ENCODE peak calls at places on chromosome 5, in ten cellular contexts. One of them, this sample, is unnamed.

GRCh38 chr5:150302301-150303069 is at the start of gene ARSI:
- DNase-seq in heart left ventricle: peak; percentile 32
- DNase-seq in OCI-LY7: no peak
- DNase-seq in neural progenitor cell: peak; percentile 91
- DNase-seq in uterus: peak; percentile 86
- DNase-seq in GM23338: peak; percentile 93
- DNase-seq in sigmoid colon: peak; percentile 83
- DNase-seq in transverse colon: peak; percentile 40
- DNase-seq in CD8-positive, alpha-beta memory T cell: no peak
- DNase-seq in lung: no peak
- DNase-seq in this sample: peak; percentile 24

GRCh38 chr5:174741352-174741751 is 17.0 kb downstream of the MSX2 start:
- DNase-seq in OCI-LY7: no peak
- DNase-seq in GM23338: no peak
- DNase-seq in neural progenitor cell: no peak
- DNase-seq in lung: no peak
- DNase-seq in sigmoid colon: no peak
- DNase-seq in CD8-positive, alpha-beta memory T cell: no peak
- DNase-seq in heart left ventricle: no peak
- DNase-seq in uterus: no peak
- DNase-seq in transverse colon: no peak
- DNase-seq in this sample: no peak

GRCh38 chr5:123651234-123651633 is 139.3 kb downstream of the CSNK1G3 start:
- DNase-seq in transverse colon: no peak
- DNase-seq in lung: no peak
- DNase-seq in sigmoid colon: no peak
- DNase-seq in uterus: no peak
- DNase-seq in CD8-positive, alpha-beta memory T cell: no peak
- DNase-seq in OCI-LY7: no peak
- DNase-seq in GM23338: no peak
- DNase-seq in heart left ventricle: no peak
- DNase-seq in neural progenitor cell: no peak
- DNase-seq in this sample: no peak

GRCh38 chr5:111976705-111977104 is 219.7 kb upstream of the NREP start:
- DNase-seq in heart left ventricle: no peak
- DNase-seq in GM23338: no peak
- DNase-seq in uterus: no peak
- DNase-seq in OCI-LY7: no peak
- DNase-seq in transverse colon: no peak
- DNase-seq in sigmoid colon: no peak
- DNase-seq in CD8-positive, alpha-beta memory T cell: no peak
- DNase-seq in lung: no peak
- DNase-seq in neural progenitor cell: no peak
- DNase-seq in this sample: no peak

GRCh38 chr5:43997647-43998251 is 391.5 kb downstream of the FGF10 start:
- DNase-seq in CD8-positive, alpha-beta memory T cell: no peak
- DNase-seq in uterus: no peak
- DNase-seq in heart left ventricle: no peak
- DNase-seq in transverse colon: no peak
- DNase-seq in sigmoid colon: no peak
- DNase-seq in OCI-LY7: no peak
- DNase-seq in neural progenitor cell: peak; percentile 35
- DNase-seq in GM23338: no peak
- DNase-seq in lung: no peak
- DNase-seq in this sample: no peak

GRCh38 chr5:113299591-113299990 is 135.2 kb downstream of the TSSK1B start:
- DNase-seq in GM23338: no peak
- DNase-seq in CD8-positive, alpha-beta memory T cell: no peak
- DNase-seq in sigmoid colon: no peak
- DNase-seq in OCI-LY7: no peak
- DNase-seq in transverse colon: no peak
- DNase-seq in lung: no peak
- DNase-seq in neural progenitor cell: no peak
- DNase-seq in heart left ventricle: no peak
- DNase-seq in uterus: no peak
- DNase-seq in this sample: no peak

GRCh38 chr5:160342413-160342941 is 27.9 kb downstream of the C1QTNF2 start:
- DNase-seq in transverse colon: no peak
- DNase-seq in neural progenitor cell: no peak
- DNase-seq in heart left ventricle: no peak
- DNase-seq in lung: no peak
- DNase-seq in OCI-LY7: no peak
- DNase-seq in uterus: no peak
- DNase-seq in GM23338: no peak
- DNase-seq in CD8-positive, alpha-beta memory T cell: no peak
- DNase-seq in sigmoid colon: peak; percentile 60
- DNase-seq in this sample: no peak

GRCh38 chr5:54725391-54726280 is 208.1 kb downstream of the SNX18 start:
- DNase-seq in OCI-LY7: no peak
- DNase-seq in lung: no peak
- DNase-seq in GM23338: no peak
- DNase-seq in transverse colon: no peak
- DNase-seq in sigmoid colon: no peak
- DNase-seq in heart left ventricle: no peak
- DNase-seq in CD8-positive, alpha-beta memory T cell: no peak
- DNase-seq in neural progenitor cell: no peak
- DNase-seq in uterus: no peak
- DNase-seq in this sample: no peak

GRCh38 chr5:171166766-171167165 is 142.3 kb upstream of the TLX3 start:
- DNase-seq in CD8-positive, alpha-beta memory T cell: no peak
- DNase-seq in heart left ventricle: no peak
- DNase-seq in sigmoid colon: no peak
- DNase-seq in transverse colon: no peak
- DNase-seq in lung: no peak
- DNase-seq in neural progenitor cell: peak; percentile 35
- DNase-seq in OCI-LY7: no peak
- DNase-seq in GM23338: no peak
- DNase-seq in uterus: no peak
- DNase-seq in this sample: no peak

DNA sequence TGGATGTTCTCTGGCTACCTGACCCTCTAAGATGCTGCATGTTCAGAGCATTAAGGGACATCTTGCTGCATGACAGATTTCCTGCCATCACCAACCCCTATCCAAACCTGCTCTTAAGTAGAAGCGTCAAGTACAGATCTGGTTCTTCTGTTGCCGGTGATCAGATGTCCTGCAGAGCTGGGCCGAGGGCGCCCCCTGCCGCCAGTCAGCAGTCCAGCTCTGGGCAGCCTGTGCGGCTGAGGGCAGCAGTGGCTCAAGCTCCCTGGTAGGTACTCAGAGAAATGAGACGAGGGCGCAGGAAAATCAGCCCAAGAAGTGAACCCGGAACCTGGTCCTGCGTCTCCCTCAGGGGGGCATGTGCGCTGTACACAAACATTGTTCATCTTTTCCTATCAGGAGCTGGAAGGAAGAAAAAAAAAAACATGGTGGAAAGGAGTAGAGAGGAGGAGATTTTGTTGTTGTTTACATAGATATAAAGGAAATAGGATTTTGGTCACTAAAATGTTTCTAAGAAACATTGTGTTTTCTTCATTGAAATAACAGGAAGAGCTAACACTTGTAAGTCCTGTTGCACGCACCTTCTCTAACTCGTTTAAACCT is 95.8 kb downstream of the CFAP90 start:
- DNase-seq in sigmoid colon: no peak
- DNase-seq in neural progenitor cell: peak; percentile 81
- DNase-seq in CD8-positive, alpha-beta memory T cell: no peak
- DNase-seq in heart left ventricle: peak; percentile 13
- DNase-seq in lung: peak; percentile 52
- DNase-seq in transverse colon: peak; percentile 55
- DNase-seq in uterus: peak; percentile 31
- DNase-seq in OCI-LY7: peak; percentile 53
- DNase-seq in GM23338: peak; percentile 84
- DNase-seq in this sample: no peak
- H3K4me3 ChIP-seq in sigmoid colon: no peak overlapping the region
- H3K4me3 ChIP-seq in neural progenitor cell: no peak overlapping the region
- H3K4me3 ChIP-seq in CD8-positive, alpha-beta memory T cell: no peak overlapping the region
- H3K4me3 ChIP-seq in heart left ventricle: no peak overlapping the region
- H3K4me3 ChIP-seq in lung: no peak overlapping the region
- H3K4me3 ChIP-seq in transverse colon: no peak overlapping the region
- H3K4me3 ChIP-seq in uterus: no peak overlapping the region
- H3K4me3 ChIP-seq in OCI-LY7: no peak overlapping the region
- H3K4me3 ChIP-seq in GM23338: no peak overlapping the region
- H3K4me3 ChIP-seq in this sample: no peak overlapping the region

GRCh38 chr5:180107005-180107404 is 35.4 kb upstream of the RNF130 start:
- DNase-seq in neural progenitor cell: no peak
- DNase-seq in CD8-positive, alpha-beta memory T cell: no peak
- DNase-seq in GM23338: no peak
- DNase-seq in sigmoid colon: no peak
- DNase-seq in OCI-LY7: no peak
- DNase-seq in uterus: no peak
- DNase-seq in heart left ventricle: no peak
- DNase-seq in transverse colon: no peak
- DNase-seq in lung: no peak
- DNase-seq in this sample: no peak
- H3K4me3 ChIP-seq in neural progenitor cell: no peak overlapping the region
- H3K4me3 ChIP-seq in CD8-positive, alpha-beta memory T cell: no peak overlapping the region
- H3K4me3 ChIP-seq in GM23338: no peak overlapping the region
- H3K4me3 ChIP-seq in sigmoid colon: no peak overlapping the region
- H3K4me3 ChIP-seq in OCI-LY7: no peak overlapping the region
- H3K4me3 ChIP-seq in uterus: no peak overlapping the region
- H3K4me3 ChIP-seq in heart left ventricle: no peak overlapping the region
- H3K4me3 ChIP-seq in transverse colon: no peak overlapping the region
- H3K4me3 ChIP-seq in lung: no peak overlapping the region
- H3K4me3 ChIP-seq in this sample: no peak overlapping the region

GRCh38 chr5:159157552-159157951 is 51.8 kb downstream of the RNF145 start:
- DNase-seq in neural progenitor cell: no peak
- DNase-seq in uterus: no peak
- DNase-seq in heart left ventricle: no peak
- DNase-seq in OCI-LY7: no peak
- DNase-seq in sigmoid colon: no peak
- DNase-seq in transverse colon: no peak
- DNase-seq in CD8-positive, alpha-beta memory T cell: no peak
- DNase-seq in lung: no peak
- DNase-seq in GM23338: no peak
- DNase-seq in this sample: no peak

GRCh38 chr5:159161361-159162214 is 47.8 kb downstream of the RNF145 start:
- DNase-seq in OCI-LY7: no peak
- DNase-seq in lung: no peak
- DNase-seq in heart left ventricle: no peak
- DNase-seq in CD8-positive, alpha-beta memory T cell: no peak
- DNase-seq in uterus: no peak
- DNase-seq in neural progenitor cell: no peak
- DNase-seq in sigmoid colon: no peak
- DNase-seq in GM23338: peak; percentile 16
- DNase-seq in transverse colon: no peak
- DNase-seq in this sample: no peak

GRCh38 chr5:159156839-159157238 is 52.5 kb downstream of the RNF145 start:
- DNase-seq in lung: peak; percentile 43
- DNase-seq in heart left ventricle: peak; percentile 40
- DNase-seq in CD8-positive, alpha-beta memory T cell: peak; percentile 60
- DNase-seq in GM23338: peak; percentile 89
- DNase-seq in sigmoid colon: no peak
- DNase-seq in transverse colon: peak; percentile 10
- DNase-seq in OCI-LY7: peak; percentile 83
- DNase-seq in uterus: no peak
- DNase-seq in neural progenitor cell: peak; percentile 77
- DNase-seq in this sample: no peak

GRCh38 chr5:159155960-159156359 is 53.4 kb downstream of the RNF145 start:
- DNase-seq in heart left ventricle: no peak
- DNase-seq in lung: no peak
- DNase-seq in GM23338: no peak
- DNase-seq in uterus: no peak
- DNase-seq in sigmoid colon: no peak
- DNase-seq in OCI-LY7: peak; percentile 32
- DNase-seq in neural progenitor cell: no peak
- DNase-seq in transverse colon: no peak
- DNase-seq in CD8-positive, alpha-beta memory T cell: no peak
- DNase-seq in this sample: no peak

GRCh38 chr5:159156426-159156835 is 52.9 kb downstream of the RNF145 start:
- DNase-seq in lung: no peak
- DNase-seq in transverse colon: no peak
- DNase-seq in CD8-positive, alpha-beta memory T cell: no peak
- DNase-seq in neural progenitor cell: no peak
- DNase-seq in GM23338: no peak
- DNase-seq in OCI-LY7: peak; percentile 9
- DNase-seq in sigmoid colon: no peak
- DNase-seq in heart left ventricle: no peak
- DNase-seq in uterus: no peak
- DNase-seq in this sample: no peak
- H3K4me3 ChIP-seq in lung: no peak overlapping the region
- H3K4me3 ChIP-seq in transverse colon: no peak overlapping the region
- H3K4me3 ChIP-seq in CD8-positive, alpha-beta memory T cell: no peak overlapping the region
- H3K4me3 ChIP-seq in neural progenitor cell: no peak overlapping the region
- H3K4me3 ChIP-seq in GM23338: no peak overlapping the region
- H3K4me3 ChIP-seq in OCI-LY7: no peak overlapping the region
- H3K4me3 ChIP-seq in sigmoid colon: no peak overlapping the region
- H3K4me3 ChIP-seq in heart left ventricle: no peak overlapping the region
- H3K4me3 ChIP-seq in uterus: no peak overlapping the region
- H3K4me3 ChIP-seq in this sample: no peak overlapping the region

DNA sequence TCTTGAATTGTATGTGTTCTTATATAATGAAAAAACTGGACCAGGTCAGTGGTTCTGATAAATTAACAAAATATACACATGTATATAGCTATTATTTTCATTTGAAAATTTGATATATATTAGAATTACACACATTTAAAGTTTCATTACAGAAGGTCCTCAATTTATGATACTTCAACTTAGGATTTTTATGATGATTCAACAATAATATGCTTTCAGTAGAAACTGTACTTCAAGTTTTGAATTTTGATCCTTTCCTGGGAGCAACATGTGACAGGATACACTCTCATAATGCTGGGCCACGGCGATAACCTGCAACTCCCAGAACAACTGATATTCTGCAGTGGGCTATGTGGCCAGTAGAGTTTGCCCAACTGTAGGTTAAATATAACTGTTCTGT is 344.7 kb downstream of the TAF11L14 start:
- DNase-seq in OCI-LY7: no peak
- DNase-seq in transverse colon: no peak
- DNase-seq in uterus: no peak
- DNase-seq in GM23338: no peak
- DNase-seq in CD8-positive, alpha-beta memory T cell: no peak
- DNase-seq in neural progenitor cell: no peak
- DNase-seq in sigmoid colon: no peak
- DNase-seq in heart left ventricle: no peak
- DNase-seq in lung: no peak
- DNase-seq in this sample: no peak
- H3K4me3 ChIP-seq in OCI-LY7: no peak overlapping the region
- H3K4me3 ChIP-seq in transverse colon: no peak overlapping the region
- H3K4me3 ChIP-seq in uterus: no peak overlapping the region
- H3K4me3 ChIP-seq in GM23338: no peak overlapping the region
- H3K4me3 ChIP-seq in CD8-positive, alpha-beta memory T cell: no peak overlapping the region
- H3K4me3 ChIP-seq in neural progenitor cell: no peak overlapping the region
- H3K4me3 ChIP-seq in sigmoid colon: no peak overlapping the region
- H3K4me3 ChIP-seq in heart left ventricle: no peak overlapping the region
- H3K4me3 ChIP-seq in lung: no peak overlapping the region
- H3K4me3 ChIP-seq in this sample: no peak overlapping the region

DNA sequence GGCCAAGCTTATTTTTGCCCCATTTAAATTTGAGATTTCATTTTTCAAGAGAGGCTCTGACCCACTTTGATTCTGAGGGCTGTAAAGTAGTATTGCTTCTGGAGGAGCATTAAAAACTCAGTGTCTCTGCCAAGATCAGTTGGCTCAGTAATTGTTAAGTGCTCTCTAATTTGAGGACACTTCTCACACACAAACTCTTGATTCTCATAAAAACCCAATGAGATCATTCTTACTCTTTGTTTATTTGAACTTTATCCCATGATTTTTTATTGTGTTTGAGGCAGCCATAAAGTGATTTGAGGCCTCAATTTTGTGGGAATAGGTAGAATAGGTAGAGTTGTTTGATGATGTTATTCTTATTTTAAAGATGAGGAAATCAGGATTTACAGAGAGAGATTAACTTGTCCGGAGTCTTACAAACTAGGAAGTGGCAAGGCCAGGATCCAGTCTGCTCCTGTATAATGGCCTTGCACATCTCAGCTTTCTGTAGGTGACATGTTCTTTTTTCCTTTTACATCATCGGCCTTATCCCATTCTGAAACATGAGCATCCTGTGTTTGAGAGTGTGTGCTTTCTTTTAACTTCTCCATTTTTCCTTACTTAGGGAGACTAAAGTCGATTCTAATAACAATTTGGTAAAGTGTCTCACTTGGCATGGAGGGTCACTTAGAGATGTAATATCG is 214.8 kb downstream of the CD180 start:
- DNase-seq in uterus: no peak
- DNase-seq in lung: no peak
- DNase-seq in transverse colon: no peak
- DNase-seq in sigmoid colon: no peak
- DNase-seq in GM23338: no peak
- DNase-seq in heart left ventricle: no peak
- DNase-seq in OCI-LY7: no peak
- DNase-seq in neural progenitor cell: no peak
- DNase-seq in CD8-positive, alpha-beta memory T cell: no peak
- DNase-seq in this sample: no peak
- H3K4me3 ChIP-seq in uterus: no peak overlapping the region
- H3K4me3 ChIP-seq in lung: no peak overlapping the region
- H3K4me3 ChIP-seq in transverse colon: no peak overlapping the region
- H3K4me3 ChIP-seq in sigmoid colon: no peak overlapping the region
- H3K4me3 ChIP-seq in GM23338: no peak overlapping the region
- H3K4me3 ChIP-seq in heart left ventricle: no peak overlapping the region
- H3K4me3 ChIP-seq in OCI-LY7: no peak overlapping the region
- H3K4me3 ChIP-seq in neural progenitor cell: no peak overlapping the region
- H3K4me3 ChIP-seq in CD8-positive, alpha-beta memory T cell: no peak overlapping the region
- H3K4me3 ChIP-seq in this sample: no peak overlapping the region

This sample was measured in heart right ventricle.